ENCODE peak calls at places on chromosome 22, in six cellular contexts. D is HCT116, J is K562, N is H1, B is GM12878, Z is HepG2. Q is an unnamed sample.

GRCh38 chr22:25353516-25354445 is 134.3 kb downstream of the CRYBB2 start:
- DNase-seq in Z (no peak), J (no peak), N (no peak), D (no peak), B (no peak), Q (no peak)

GRCh38 chr22:34111210-34111824 is 191.0 kb upstream of the LARGE1 start:
- DNase-seq in Z (peak; percentile 22), N (no peak), J (peak; percentile 23), D (no peak), B (no peak), Q (peak; percentile 13)

GRCh38 chr22:48945621-48946458 is 881.8 kb downstream of the BRD1 start:
- DNase-seq in J (no peak), D (no peak), B (no peak), Z (peak; percentile 36), N (no peak), Q (no peak)

GRCh38 chr22:28282346-28282745 is 363.3 kb upstream of the PITPNB start:
- DNase-seq in J (no peak), D (no peak), Z (no peak), N (no peak), B (no peak), Q (no peak)

GRCh38 chr22:25281675-25282345 is 62.4 kb downstream of the CRYBB2 start:
- DNase-seq in N (no peak), D (no peak), B (no peak), J (no peak), Z (no peak), Q (no peak)

GRCh38 chr22:27094633-27095308 is 437.4 kb downstream of the MIAT start:
- DNase-seq in Z (no peak), B (no peak), N (no peak), J (no peak), D (no peak), Q (no peak)

GRCh38 chr22:48152154-48152775 is 1389.8 kb downstream of the TBC1D22A start:
- DNase-seq in Z (no peak), B (no peak), N (no peak), J (no peak), D (no peak), Q (no peak)

GRCh38 chr22:27108425-27109114 is 451.2 kb downstream of the MIAT start:
- DNase-seq in B (no peak), D (no peak), Z (no peak), J (no peak), N (no peak), Q (no peak)

GRCh38 chr22:25069758-25070461 is 117.4 kb downstream of the KIAA1671 start:
- DNase-seq in Z (no peak), N (no peak), B (no peak), J (no peak), D (no peak), Q (no peak)

DNA sequence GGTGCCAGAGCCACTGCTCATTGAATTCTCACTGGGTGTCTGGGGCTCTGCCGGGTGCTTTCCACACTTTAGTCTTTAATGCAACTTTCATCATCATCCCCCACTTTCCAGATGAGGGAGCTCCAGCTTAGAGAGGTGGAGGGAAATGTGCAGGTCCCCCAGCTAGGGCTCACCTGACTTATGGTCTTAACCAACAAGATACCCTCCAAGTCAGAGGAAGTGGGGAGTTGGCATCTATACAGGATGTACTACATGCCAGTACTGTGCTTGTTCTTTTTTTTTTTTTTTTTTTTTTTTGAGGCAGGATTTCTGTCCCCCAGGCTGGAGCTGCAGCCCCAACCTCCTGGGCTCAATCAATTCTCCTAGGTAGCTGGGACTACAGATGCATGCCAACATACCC is 26.3 kb downstream of the C22orf42 start:
- DNase-seq in N (no peak), J (no peak), B (no peak), Z (no peak), D (no peak), Q (no peak)
- TF ChIP-seq ZNF274 in N (no peak), J (no peak), B (no peak), Z (no peak), D (no peak), Q (no peak)

DNA sequence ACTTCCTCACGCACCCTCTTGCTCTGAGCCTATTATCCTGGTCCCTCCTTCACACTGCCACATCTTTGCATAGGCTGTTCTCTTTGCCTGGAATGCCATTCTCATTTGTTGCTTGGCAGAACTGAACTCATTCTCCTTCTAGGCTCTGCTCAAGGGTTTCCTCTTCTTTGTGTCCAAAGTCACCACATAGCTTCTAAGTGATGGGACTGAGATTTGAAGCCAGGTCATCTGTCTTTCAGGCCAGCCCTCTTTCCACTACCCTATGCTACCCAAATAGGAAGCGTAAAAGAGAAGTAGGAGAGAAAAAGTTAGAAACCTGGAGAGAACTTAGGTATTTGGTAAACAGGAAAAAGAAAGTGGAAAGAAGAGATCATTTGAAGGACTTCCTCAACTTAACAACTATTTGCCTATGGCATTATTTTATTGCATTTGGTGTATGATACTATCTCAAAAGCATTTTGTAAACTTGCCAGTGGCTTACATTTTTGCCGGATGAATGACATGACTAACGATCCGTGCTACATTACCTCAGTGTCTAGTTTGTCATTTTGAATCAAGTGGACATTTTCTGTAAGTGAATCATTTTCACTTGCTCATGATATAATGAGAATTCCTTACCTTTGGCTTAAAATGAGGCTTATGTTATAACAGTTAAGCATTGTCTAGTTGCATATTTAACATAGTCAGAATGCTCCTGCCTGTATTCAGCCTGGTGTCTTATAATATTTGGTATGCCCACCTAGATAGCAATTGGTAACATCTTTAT is 18.5 kb downstream of the NF2 start:
- DNase-seq in D (peak; percentile 91), B (no peak), Z (peak; percentile 19), N (no peak), J (no peak), Q (no peak)
- H3K4me1 ChIP-seq in D (peaks cover 88% of the 10 kb centered on the region), B (peaks cover 22% of the 10 kb centered on the region), Z (peaks cover 39% of the 10 kb centered on the region), N (peaks cover under 1% of the 10 kb centered on the region), J (peaks cover 5% of the 10 kb centered on the region), Q (no peaks in the 10 kb centered on the region)

GRCh38 chr22:50171319-50171964 is 911 bp downstream of the PANX2 start:
- DNase-seq in D (no peak), B (no peak), J (no peak), Z (no peak), N (no peak), Q (no peak)

GRCh38 chr22:50170453-50171318 is at the start of gene PANX2:
- DNase-seq in J (peak; percentile 73), Z (no peak), N (no peak), B (no peak), D (no peak), Q (no peak)

GRCh38 chr22:50173983-50174355 is 3.4 kb downstream of the PANX2 start:
- DNase-seq in D (no peak), B (no peak), N (no peak), J (no peak), Z (no peak), Q (no peak)

GRCh38 chr22:50173221-50173982 is 2.9 kb downstream of the PANX2 start:
- DNase-seq in Z (no peak), B (no peak), N (no peak), J (no peak), D (no peak), Q (no peak)

GRCh38 chr22:50171965-50172421 is 1.5 kb downstream of the PANX2 start:
- DNase-seq in J (no peak), B (no peak), N (no peak), D (no peak), Z (peak; percentile 80), Q (no peak)
- H3K27me3 ChIP-seq in J (no peaks in the 10 kb centered on the region), B (peaks cover 5% of the 10 kb centered on the region), N (peaks cover 20% of the 10 kb centered on the region), D (no peaks in the 10 kb centered on the region), Z (peaks cover 11% of the 10 kb centered on the region), Q (peaks cover 27% of the 10 kb centered on the region)

GRCh38 chr22:18033204-18033998 is 9.0 kb upstream of the MICAL3 start:
- DNase-seq in D (no peak), B (no peak), Z (no peak), N (no peak), J (no peak), Q (no peak)

GRCh38 chr22:18029686-18030267 is 5.4 kb upstream of the MICAL3 start:
- DNase-seq in Z (no peak), B (no peak), J (no peak), D (no peak), N (no peak), Q (no peak)

GRCh38 chr22:18032455-18033101 is 8.2 kb upstream of the MICAL3 start:
- DNase-seq in N (no peak), J (no peak), D (peak; percentile 60), B (no peak), Z (no peak), Q (no peak)

GRCh38 chr22:18034076-18034475 is 9.7 kb upstream of the MICAL3 start:
- DNase-seq in J (no peak), Z (no peak), D (no peak), B (no peak), N (no peak), Q (no peak)

DNA sequence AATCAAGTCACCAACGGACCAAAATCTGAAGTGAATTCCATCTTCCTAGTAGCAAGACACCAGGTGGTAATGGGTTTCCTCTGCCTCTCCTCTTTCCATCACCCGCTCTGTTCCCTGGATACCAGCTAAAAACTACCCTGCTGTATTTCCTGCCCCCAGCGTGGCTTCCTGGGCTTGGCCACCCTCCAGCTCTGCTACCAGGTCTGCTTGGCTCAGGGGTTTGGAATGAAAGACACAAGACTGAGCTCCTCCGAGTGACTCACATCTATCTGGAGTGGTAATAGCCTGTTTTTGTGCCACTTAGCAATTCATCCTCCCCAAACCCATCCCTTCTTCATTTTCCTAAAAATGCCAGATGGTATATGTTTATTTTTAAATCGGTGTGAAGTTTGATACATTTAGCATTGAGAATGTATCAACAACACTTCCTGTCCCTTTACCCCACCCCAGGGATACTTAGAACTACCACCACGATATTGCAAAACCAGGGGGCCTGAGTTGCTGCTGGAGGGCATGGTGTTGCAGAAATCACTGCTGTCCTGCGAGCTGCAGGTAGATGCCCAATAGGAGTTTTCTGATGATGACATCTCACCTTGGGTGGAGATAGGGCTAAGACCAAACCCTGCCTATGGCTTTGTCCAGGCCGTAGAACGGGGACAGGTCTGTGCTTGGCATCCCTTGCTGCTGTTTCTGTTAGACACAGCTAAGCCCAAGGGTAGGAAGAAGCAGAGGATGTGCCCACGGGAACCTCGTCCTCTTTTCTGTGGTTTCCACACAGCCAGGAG is 7.5 kb upstream of the MICAL3 start:
- DNase-seq in N (no peak), D (peak; percentile 82), B (no peak), Z (no peak), J (no peak), Q (no peak)
- TF ChIP-seq ZNF274 in N (no peak), D (no peak), B (no peak), Z (no peak), J (no peak), Q (no peak)

GRCh38 chr22:45684752-45685359 is 13.2 kb downstream of the ATXN10 start:
- DNase-seq in J (no peak), D (no peak), N (no peak), Z (no peak), B (no peak), Q (no peak)
- H3K4me1 ChIP-seq in J (peaks cover 5% of the 10 kb centered on the region), D (peaks cover 32% of the 10 kb centered on the region), N (peaks cover 4% of the 10 kb centered on the region), Z (peaks cover 13% of the 10 kb centered on the region), B (peaks cover 43% of the 10 kb centered on the region), Q (peaks cover 4% of the 10 kb centered on the region)

GRCh38 chr22:22343603-22344276 is 99.2 kb downstream of the VPREB1 start:
- DNase-seq in N (no peak), B (no peak), Z (no peak), D (no peak), J (no peak), Q (no peak)
- H3K27me3 ChIP-seq in N (peaks cover 95% of the 10 kb centered on the region), B (no peaks in the 10 kb centered on the region), Z (peaks cover 17% of the 10 kb centered on the region), D (peaks cover 22% of the 10 kb centered on the region), J (peaks cover 19% of the 10 kb centered on the region), Q (peaks cover 100% of the 10 kb centered on the region)

GRCh38 chr22:43521716-43522115 is 109.9 kb downstream of the MPPED1 start:
- DNase-seq in D (no peak), B (no peak), J (no peak), Z (no peak), N (no peak), Q (no peak)
- TF ChIP-seq ZNF274 in D (no peak), B (no peak), J (no peak), Z (no peak), N (no peak), Q (no peak)